ENCODE peak calls at places on chromosome 5, in nine cellular contexts. S is progenitor cell of endocrine pancreas; P is colonic mucosa; U is CD8-positive, alpha-beta T cell; Z is psoas muscle; Q is activated CD8-positive, alpha-beta T cell treated with anti-CD3 and anti-CD28 coated beads for 36 hours; G is GM12865; I is kidney epithelial cell; W is IMR-90. J is an unnamed sample.

GRCh38 chr5:40679071-40679997 is at the start of gene PTGER4:
- DNase-seq in S (peak), P (peak), U (peak), Z (peak), Q (peak), G (peak), I (peak), W (peak), J (peak)

GRCh38 chr5:44546283-44546682 is 157.1 kb upstream of the FGF10 start:
- DNase-seq in S (no peak), P (no peak), U (no peak), Z (no peak), Q (no peak), G (no peak), I (no peak), W (peak), J (no peak)

GRCh38 chr5:34923694-34924461 is 5.5 kb upstream of the DNAJC21 start:
- DNase-seq in S (no peak), P (no peak), U (no peak), Z (no peak), Q (peak), G (peak), I (peak), W (peak), J (no peak)

GRCh38 chr5:172840778-172841154 is 6.7 kb downstream of the ERGIC1 start:
- DNase-seq in S (no peak), P (no peak), U (no peak), Z (no peak), Q (no peak), G (no peak), I (no peak), W (no peak), J (no peak)

GRCh38 chr5:19987594-19988345 is at the start of gene CDH18:
- DNase-seq in S (peak), P (no peak), U (no peak), Z (peak), Q (no peak), G (no peak), I (peak), W (peak), J (no peak)

GRCh38 chr5:5675511-5675910 is 253.0 kb downstream of the ICE1 start:
- DNase-seq in S (no peak), P (no peak), U (no peak), Z (no peak), Q (no peak), G (no peak), I (no peak), W (no peak), J (no peak)

GRCh38 chr5:135031813-135032612 is 2.0 kb downstream of the PITX1 start:
- DNase-seq in S (no peak), P (no peak), U (no peak), Z (no peak), Q (no peak), G (no peak), I (no peak), W (no peak), J (no peak)

GRCh38 chr5:74953961-74954720 is 88.0 kb upstream of the FAM169A start:
- DNase-seq in S (no peak), P (no peak), U (no peak), Z (no peak), Q (no peak), G (no peak), I (no peak), W (peak), J (no peak)

GRCh38 chr5:159906957-159907356 is 9.3 kb upstream of the ADRA1B start:
- DNase-seq in S (no peak), P (peak), U (no peak), Z (no peak), Q (no peak), G (no peak), I (no peak), W (no peak), J (no peak)

GRCh38 chr5:174810796-174811195 is 86.4 kb downstream of the MSX2 start:
- DNase-seq in S (no peak), P (no peak), U (no peak), Z (no peak), Q (no peak), G (no peak), I (no peak), W (no peak), J (no peak)

GRCh38 chr5:116518423-116518822 is 56.2 kb downstream of the SEMA6A start:
- DNase-seq in S (no peak), P (peak), U (no peak), Z (no peak), Q (no peak), G (no peak), I (no peak), W (no peak), J (no peak)

GRCh38 chr5:174190073-174190675 is 144.7 kb downstream of the NSG2 start:
- DNase-seq in S (no peak), P (no peak), U (no peak), Z (no peak), Q (no peak), G (no peak), I (no peak), W (no peak), J (no peak)

GRCh38 chr5:79183617-79184016 is 52.3 kb upstream of the JMY start:
- DNase-seq in S (no peak), P (no peak), U (no peak), Z (no peak), Q (no peak), G (no peak), I (no peak), W (no peak), J (no peak)

GRCh38 chr5:88142801-88143692 is 125.6 kb downstream of the TMEM161B start:
- DNase-seq in S (no peak), P (no peak), U (no peak), Z (peak), Q (no peak), G (no peak), I (no peak), W (no peak), J (no peak)

GRCh38 chr5:11878846-11879245 is 25.4 kb downstream of the CTNND2 start:
- DNase-seq in S (no peak), P (no peak), U (no peak), Z (no peak), Q (no peak), G (no peak), I (no peak), W (no peak), J (no peak)

GRCh38 chr5:95812100-95812472 is 10.4 kb downstream of the GLRX start:
- DNase-seq in S (no peak), P (no peak), U (no peak), Z (peak), Q (peak), G (no peak), I (no peak), W (peak), J (no peak)

GRCh38 chr5:54018438-54018837 is 291.9 kb downstream of the ARL15 start:
- DNase-seq in S (no peak), P (no peak), U (no peak), Z (no peak), Q (no peak), G (no peak), I (no peak), W (peak), J (no peak)

GRCh38 chr5:1962619-1963355 is 80.1 kb upstream of the IRX4 start:
- DNase-seq in S (no peak), P (no peak), U (peak), Z (no peak), Q (no peak), G (no peak), I (no peak), W (no peak), J (no peak)

GRCh38 chr5:73816656-73817420 is 190.8 kb downstream of the ARHGEF28 start:
- DNase-seq in S (no peak), P (no peak), U (no peak), Z (no peak), Q (no peak), G (no peak), I (no peak), W (peak), J (no peak)

GRCh38 chr5:35857004-35857345 is 284 bp downstream of the IL7R start:
- DNase-seq in S (no peak), P (no peak), U (no peak), Z (no peak), Q (no peak), G (no peak), I (no peak), W (no peak), J (no peak)

DNA sequence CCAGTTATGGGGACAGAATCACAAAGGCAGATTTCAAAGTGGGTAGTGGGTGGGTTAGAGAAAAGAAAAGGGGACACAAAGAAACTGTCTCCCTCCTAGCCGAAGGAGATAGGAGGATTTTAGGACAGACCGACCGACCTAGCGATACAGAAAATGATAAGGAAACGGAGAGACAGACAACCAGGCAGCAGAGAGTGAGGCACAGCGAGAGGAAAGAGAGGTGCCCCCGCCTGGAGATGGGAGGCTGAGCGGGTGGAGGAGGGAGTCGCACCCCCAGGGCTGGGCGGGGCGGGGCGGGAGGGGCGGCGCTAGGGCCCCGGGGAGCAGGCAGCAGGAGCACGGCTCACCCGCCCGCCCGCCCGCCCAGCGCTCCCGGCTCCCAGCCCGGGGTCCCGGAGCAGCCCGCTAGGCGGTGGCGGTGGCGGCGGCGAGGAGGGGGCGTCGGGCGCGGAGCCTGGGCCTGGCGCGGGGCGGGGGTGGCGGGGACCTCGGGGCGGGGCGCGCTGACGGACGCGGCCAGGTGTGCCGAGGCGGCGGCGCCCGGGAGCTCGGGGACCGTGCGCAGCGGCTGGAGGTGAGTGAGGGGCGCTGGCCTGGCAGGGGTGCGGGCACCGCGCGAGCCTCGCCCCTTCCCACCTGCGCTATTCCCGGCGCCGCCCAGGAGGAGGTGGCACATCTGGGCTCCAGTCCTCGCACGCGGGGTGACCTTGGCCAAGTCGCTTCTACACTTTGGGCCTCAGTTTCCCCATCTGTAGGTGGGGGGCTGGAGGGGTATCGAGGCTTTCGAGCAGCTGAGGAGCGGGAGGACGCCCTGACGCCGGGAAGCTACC is 15.9 kb upstream of the SYNPO start:
- DNase-seq in S (peak), P (no peak), U (no peak), Z (peak), Q (peak), G (peak), I (no peak), W (no peak), J (no peak)
- TF ChIP-seq CTCF in S (peak), P (no peak), U (no peak), Z (peak), Q (no peak), G (no peak), I (no peak), W (no peak), J (no peak)

DNA sequence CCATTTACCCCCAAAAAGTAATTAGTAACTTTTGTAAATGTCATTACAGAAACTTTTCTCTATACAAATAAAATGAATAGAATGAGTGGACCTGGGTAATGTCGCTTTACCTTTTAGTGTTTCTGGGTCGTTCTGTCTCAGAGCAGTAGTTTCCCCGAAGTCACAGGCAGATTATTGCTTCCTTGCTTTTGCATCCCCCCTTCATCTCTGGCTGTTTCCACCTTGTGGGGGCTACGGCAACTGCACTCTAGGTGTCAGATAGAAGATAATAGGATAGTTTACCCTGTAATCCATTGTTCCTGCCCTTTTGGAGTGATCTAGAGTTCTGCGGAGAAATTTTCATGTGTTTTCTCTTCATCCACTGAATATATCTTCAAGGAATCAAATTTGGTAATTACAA is 68.7 kb downstream of the PRR16 start:
- DNase-seq in S (no peak), P (no peak), U (no peak), Z (no peak), Q (no peak), G (no peak), I (no peak), W (no peak), J (no peak)
- TF ChIP-seq CTCF in S (peak), P (no peak), U (no peak), Z (no peak), Q (no peak), G (no peak), I (peak), W (no peak), J (no peak)

GRCh38 chr5:127876384-127876783 is 173.2 kb downstream of the CCDC192 start:
- DNase-seq in S (no peak), P (no peak), U (no peak), Z (no peak), Q (no peak), G (no peak), I (peak), W (no peak), J (no peak)

GRCh38 chr5:127878174-127878750 is 175.1 kb downstream of the CCDC192 start:
- DNase-seq in S (no peak), P (peak), U (no peak), Z (no peak), Q (peak), G (peak), I (no peak), W (peak), J (no peak)

GRCh38 chr5:127871448-127872153 is 168.4 kb downstream of the CCDC192 start:
- DNase-seq in S (no peak), P (no peak), U (no peak), Z (no peak), Q (no peak), G (no peak), I (no peak), W (no peak), J (no peak)

GRCh38 chr5:127872494-127872893 is 169.3 kb downstream of the CCDC192 start:
- DNase-seq in S (no peak), P (no peak), U (no peak), Z (no peak), Q (no peak), G (no peak), I (no peak), W (no peak), J (no peak)

DNA sequence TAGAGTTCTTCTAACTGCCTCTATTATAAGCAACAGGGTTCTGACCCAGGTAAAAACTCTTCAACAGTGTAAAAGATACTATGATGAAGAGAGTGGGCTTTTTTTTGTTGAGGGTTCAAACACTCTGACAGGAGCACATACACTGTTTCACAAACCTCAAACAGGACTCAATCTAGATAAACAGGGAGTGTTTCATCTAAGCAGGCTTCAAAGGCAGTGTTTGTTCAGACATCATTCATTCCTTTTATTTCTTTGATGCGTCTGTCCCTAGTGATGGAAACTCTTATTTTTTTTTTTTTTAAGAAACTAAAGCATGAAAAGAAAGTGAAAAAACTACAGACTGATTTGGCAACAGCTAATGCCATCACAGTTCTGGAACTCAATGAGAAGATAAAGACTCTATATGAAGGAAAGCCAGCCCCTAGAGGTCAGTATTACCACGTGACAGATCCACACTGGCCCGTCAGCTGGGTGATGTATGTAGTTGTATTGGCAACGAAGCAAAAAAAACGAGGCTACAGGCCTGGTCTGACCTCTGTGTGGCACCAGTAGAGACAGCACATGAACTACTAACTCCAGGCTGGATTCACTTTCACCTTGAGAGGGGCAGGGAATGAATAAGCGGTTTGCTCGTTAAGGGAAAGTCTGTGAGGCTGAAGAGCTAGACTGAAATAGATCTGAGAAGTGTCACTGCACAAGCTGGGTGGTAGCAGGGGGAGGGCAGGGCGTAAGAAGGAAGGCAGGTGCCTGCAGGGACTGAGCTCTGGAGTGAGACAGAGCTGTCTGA is 172.2 kb downstream of the CCDC192 start:
- DNase-seq in S (peak), P (peak), U (no peak), Z (peak), Q (peak), G (peak), I (peak), W (peak), J (no peak)
- TF ChIP-seq CTCF in S (peak), P (peak), U (no peak), Z (peak), Q (peak), G (peak), I (peak), W (peak), J (no peak)

GRCh38 chr5:164504141-164504772 is 998.8 kb downstream of the MAT2B start:
- DNase-seq in S (peak), P (peak), U (no peak), Z (no peak), Q (peak), G (peak), I (no peak), W (peak), J (no peak)
- TF ChIP-seq CTCF in S (peak), P (peak), U (no peak), Z (peak), Q (peak), G (peak), I (peak), W (peak), J (peak)

DNA sequence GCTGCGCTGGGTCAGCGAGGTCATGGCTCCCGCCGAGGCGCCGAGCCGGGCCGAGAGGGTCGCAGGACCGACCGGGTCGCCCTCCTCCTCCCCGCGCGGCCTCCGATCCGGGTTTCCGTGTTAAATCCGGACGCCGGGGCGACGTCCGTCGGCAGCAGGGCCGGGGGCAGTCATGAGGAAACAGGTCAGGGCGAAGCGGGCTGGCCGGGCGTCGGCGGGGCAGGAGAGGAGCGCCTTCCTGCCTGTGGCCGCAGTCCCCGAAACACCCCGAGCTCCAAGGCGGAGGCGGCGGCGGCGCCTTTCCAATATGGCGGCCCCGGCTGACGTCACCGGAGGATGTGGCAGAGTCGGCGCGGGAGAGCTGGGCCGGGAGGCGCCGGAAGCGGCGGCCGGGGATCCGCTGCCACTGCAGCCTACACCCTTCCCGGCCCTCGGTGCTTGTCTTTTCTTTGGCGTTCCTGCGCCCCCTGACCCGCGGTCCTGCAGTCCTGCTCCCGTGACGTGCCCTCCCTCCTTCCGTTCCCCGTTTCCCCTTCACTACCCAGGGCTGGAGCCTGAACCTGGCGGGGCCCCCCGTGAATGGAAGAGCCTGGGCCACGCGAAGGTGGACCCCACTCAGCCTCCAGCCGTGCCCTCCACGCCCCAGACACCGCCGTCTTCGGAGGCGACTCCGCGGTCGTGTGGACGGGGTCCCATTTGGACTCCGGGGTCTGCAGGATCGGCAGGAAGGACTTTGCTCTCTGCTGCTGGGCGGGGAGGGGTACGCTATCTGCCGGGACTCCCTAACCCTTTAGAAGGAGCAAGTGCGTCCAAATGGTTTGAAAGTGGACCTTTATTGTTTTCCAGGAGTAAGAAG is at the start of gene GOLPH3:
- DNase-seq in S (peak), P (peak), U (peak), Z (peak), Q (peak), G (peak), I (no peak), W (peak), J (peak)
- TF ChIP-seq CTCF in S (no peak), P (no peak), U (no peak), Z (no peak), Q (no peak), G (peak), I (no peak), W (no peak), J (no peak)

GRCh38 chr5:171309526-171310333 is 682 bp downstream of the TLX3 start:
- DNase-seq in S (no peak), P (peak), U (no peak), Z (no peak), Q (peak), G (no peak), I (no peak), W (no peak), J (no peak)
- TF ChIP-seq CTCF in S (peak), P (peak), U (no peak), Z (peak), Q (no peak), G (no peak), I (no peak), W (peak), J (peak)

DNA sequence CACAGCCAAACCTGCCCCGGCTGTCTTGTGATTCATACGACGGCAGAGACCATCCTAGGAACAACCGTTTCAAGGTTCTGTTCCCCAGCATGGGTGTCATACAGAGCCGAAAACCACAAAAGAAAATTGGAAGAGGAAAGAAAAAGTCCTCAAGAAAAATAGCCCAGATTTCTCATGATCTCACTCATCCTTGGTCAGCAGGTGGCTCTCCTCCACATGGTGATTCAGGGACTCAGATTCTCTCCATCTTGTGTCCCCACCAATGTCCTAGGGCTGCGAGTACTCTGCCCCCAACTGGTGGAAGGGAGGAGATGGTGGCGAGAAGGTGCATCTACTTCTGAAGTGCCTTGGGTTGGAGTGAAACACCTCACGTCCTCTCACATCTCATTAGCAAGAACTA is 25.6 kb downstream of the PDZD2 start:
- DNase-seq in S (no peak), P (no peak), U (no peak), Z (no peak), Q (no peak), G (peak), I (no peak), W (peak), J (no peak)
- TF ChIP-seq CTCF in S (peak), P (no peak), U (no peak), Z (no peak), Q (peak), G (peak), I (peak), W (no peak), J (no peak)